ENCODE peak calls at places on chromosomes 7 and 10, in eight cellular contexts. Y is transverse colon, Q is neural progenitor cell, L is ascending aorta, Z is LNCaP clone FGC, K is cardiac muscle cell, U is PC-3, V is AG10803. A is an unnamed sample.

GRCh38 chr7:20539201-20539600 is 76.3 kb upstream of the ABCB5 start:
- DNase-seq in Z (no peak), Y (no peak), U (peak; percentile 68), Q (peak; percentile 20), V (peak; percentile 4), L (no peak), K (no peak), A (peak; percentile 18)

GRCh38 chr7:92717982-92718716 is 118.2 kb downstream of the CDK6 start:
- DNase-seq in Q (no peak), K (peak; percentile 67), Y (peak; percentile 55), U (peak; percentile 70), L (no peak), V (peak; percentile 49), Z (peak; percentile 42), A (peak; percentile 52)

GRCh38 chr7:122883049-122883670 is 3.1 kb downstream of the CADPS2 start:
- DNase-seq in L (no peak), Y (no peak), V (no peak), Z (peak; percentile 14), Q (no peak), U (peak; percentile 23), K (no peak), A (no peak)

GRCh38 chr10:69426376-69426727 is 9.6 kb upstream of the TACR2 start:
- DNase-seq in Q (no peak), K (no peak), V (no peak), Z (no peak), U (no peak), L (no peak), Y (no peak), A (no peak)

GRCh38 chr10:113326160-113327111 is 226.4 kb upstream of the HABP2 start:
- DNase-seq in Q (peak; percentile 70), Z (no peak), K (peak; percentile 62), V (peak; percentile 88), L (no peak), U (peak; percentile 94), Y (peak; percentile 11), A (peak; percentile 82)

GRCh38 chr7:66669088-66669487 is 40.4 kb downstream of the KCTD7 start:
- DNase-seq in L (no peak), V (no peak), Z (no peak), U (no peak), Q (no peak), Y (no peak), K (peak; percentile 28), A (no peak)

GRCh38 chr10:90587081-90587491 is 270.8 kb downstream of the HTR7 start:
- DNase-seq in L (no peak), Z (peak; percentile 40), Y (no peak), V (no peak), Q (no peak), U (peak; percentile 84), K (peak; percentile 80), A (peak; percentile 62)

GRCh38 chr7:124723012-124723411 is 42.6 kb downstream of the GPR37 start:
- DNase-seq in K (no peak), Z (no peak), U (peak; percentile 88), Y (no peak), Q (no peak), L (no peak), V (peak; percentile 26), A (peak; percentile 69)

GRCh38 chr7:55348502-55348901 is 16.6 kb upstream of the LANCL2 start:
- DNase-seq in L (no peak), Q (no peak), K (peak; percentile 44), Y (no peak), V (peak; percentile 39), Z (peak; percentile 28), U (peak; percentile 84), A (peak; percentile 60)

GRCh38 chr7:153190986-153191385 is 431.4 kb downstream of the ACTR3B start:
- DNase-seq in L (no peak), V (no peak), Z (no peak), K (no peak), Q (no peak), U (no peak), Y (no peak), A (no peak)

GRCh38 chr10:2968401-2968800 is 98.9 kb upstream of the PFKP start:
- DNase-seq in V (peak; percentile 77), L (no peak), Y (no peak), Z (no peak), K (peak; percentile 25), Q (no peak), U (peak; percentile 45), A (peak; percentile 31)

GRCh38 chr10:29722777-29723176 is 88.0 kb upstream of the SVIL start:
- DNase-seq in Y (no peak), V (no peak), Q (no peak), U (no peak), Z (no peak), L (no peak), K (no peak), A (no peak)

GRCh38 chr7:36598056-36598675 is 126.1 kb downstream of the AOAH start:
- DNase-seq in K (peak; percentile 10), Q (peak; percentile 17), U (peak; percentile 7), V (no peak), L (no peak), Y (no peak), Z (no peak), A (peak; percentile 28)

GRCh38 chr7:116356979-116357378 is 142.6 kb upstream of the CAV2 start:
- DNase-seq in K (peak; percentile 6), L (no peak), Q (no peak), Y (no peak), Z (no peak), U (no peak), V (no peak), A (no peak)

GRCh38 chr7:101294832-101295121 is 26.8 kb downstream of the IFT22 start:
- DNase-seq in L (no peak), U (no peak), Y (no peak), K (no peak), Q (no peak), V (no peak), Z (no peak), A (no peak)

GRCh38 chr7:133360201-133360600 is 107.3 kb downstream of the EXOC4 start:
- DNase-seq in V (no peak), K (no peak), Z (no peak), L (no peak), Y (no peak), U (no peak), Q (no peak), A (no peak)

GRCh38 chr7:4227105-4228010 is 454.7 kb upstream of the FOXK1 start:
- DNase-seq in U (no peak), Y (no peak), L (no peak), V (no peak), Z (no peak), K (no peak), Q (peak; percentile 19), A (no peak)

GRCh38 chr7:104933433-104934074 is 80.5 kb upstream of the KMT2E start:
- DNase-seq in Z (no peak), L (no peak), V (no peak), Y (peak; percentile 88), Q (no peak), K (no peak), U (no peak), A (no peak)

GRCh38 chr7:33486626-33487025 is 357.3 kb downstream of the BBS9 start:
- DNase-seq in Z (no peak), V (no peak), L (no peak), U (no peak), Y (no peak), K (no peak), Q (no peak), A (no peak)

GRCh38 chr7:105086850-105087249 is 72.8 kb downstream of the KMT2E start:
- DNase-seq in Q (no peak), L (no peak), U (no peak), Z (no peak), Y (no peak), K (no peak), V (no peak), A (no peak)

GRCh38 chr10:86060386-86061280 is 306.0 kb downstream of the GRID1 start:
- DNase-seq in Q (no peak), V (no peak), K (no peak), Z (no peak), U (no peak), Y (no peak), L (no peak), A (no peak)

GRCh38 chr7:36490335-36490940 is 100.8 kb downstream of the ANLN start:
- DNase-seq in K (peak; percentile 13), V (no peak), U (no peak), L (no peak), Z (no peak), Y (no peak), Q (no peak), A (no peak)

GRCh38 chr7:44327981-44328380 is 2.6 kb upstream of the CAMK2B start:
- DNase-seq in V (no peak), L (no peak), Y (no peak), Q (no peak), U (no peak), K (no peak), Z (no peak), A (no peak)
- TF ChIP-seq CTCF in V (no peak), L (no peak), Y (no peak), Q (no peak), U (no peak), K (no peak), Z (no peak), A (no peak)

GRCh38 chr7:106112972-106113421 is 885 bp upstream of the SYPL1 start:
- DNase-seq in Q (no peak), Z (no peak), K (no peak), V (no peak), U (no peak), L (no peak), Y (no peak), A (no peak)
- H3K4me3 ChIP-seq in Q (peak overlapping the region; percentile 74), Z (peak overlapping the region; percentile 42), K (peak overlapping the region; percentile 62), V (peak overlapping the region; percentile 54), U (peak overlapping the region; percentile 90), L (peak overlapping the region; percentile 69), Y (peak overlapping the region; percentile 65), A (no peak overlapping the region)

DNA sequence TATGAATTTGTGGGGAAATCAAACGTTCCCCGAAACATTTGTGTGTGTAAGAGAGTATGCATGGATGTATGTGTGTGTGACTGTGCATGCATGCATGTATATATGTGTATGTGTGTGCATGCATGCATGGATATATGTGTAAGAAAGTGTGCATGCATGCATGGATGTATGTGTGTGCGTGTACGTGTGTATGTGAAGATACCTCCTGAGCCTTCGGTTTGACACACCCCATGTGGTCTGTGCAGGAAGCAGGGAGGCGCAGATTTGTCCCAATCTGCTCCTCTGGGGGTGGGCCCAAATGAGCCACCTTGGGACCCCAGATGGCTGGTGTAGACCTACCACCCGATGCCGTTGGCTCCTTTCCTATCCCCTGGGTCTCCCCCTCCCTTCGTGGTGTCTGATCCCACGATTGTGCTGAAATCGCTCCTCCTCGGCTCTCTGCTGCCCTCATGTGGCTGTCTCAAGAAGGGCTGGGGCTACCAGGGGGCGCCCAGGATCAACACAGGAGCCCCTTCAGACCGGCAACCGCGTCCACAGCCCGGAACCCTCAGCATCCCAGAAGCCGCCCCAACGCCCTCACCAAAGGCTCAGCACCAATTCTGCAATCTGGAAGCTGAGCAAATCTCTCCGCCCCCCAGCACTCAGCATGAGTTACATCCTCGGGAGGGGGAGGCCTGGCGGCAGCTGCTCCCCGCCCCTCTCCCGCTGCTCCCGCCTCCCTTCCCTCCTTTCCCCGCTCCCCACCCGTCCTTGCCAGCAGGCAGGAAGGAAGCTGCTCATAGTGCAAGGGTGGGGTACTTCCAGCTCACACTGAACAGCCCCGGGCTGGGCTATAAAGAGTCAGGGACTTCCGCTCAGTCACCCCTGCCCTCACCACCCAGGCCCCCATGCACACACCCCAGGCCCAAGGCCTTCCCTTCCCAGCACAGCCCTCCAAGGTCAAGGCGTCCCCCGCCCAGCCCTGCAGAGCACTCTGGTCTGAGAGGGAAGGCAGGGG is 2.3 kb upstream of the NOS3 start:
- DNase-seq in Z (no peak), Y (peak; percentile 61), L (no peak), U (peak; percentile 37), Q (peak; percentile 84), K (peak; percentile 53), V (no peak), A (peak; percentile 44)
- TF ChIP-seq CTCF in Z (peak; percentile 86), Y (peak; percentile 85), L (peak; percentile 63), U (peak; percentile 68), Q (peak; percentile 92), K (peak; percentile 87), V (peak; percentile 68), A (peak; percentile 83)

GRCh38 chr10:14648042-14648765 is 126.5 kb downstream of the FAM107B start:
- DNase-seq in K (peak; percentile 92), Z (no peak), L (peak; percentile 55), U (no peak), V (peak; percentile 62), Y (peak; percentile 73), Q (peak; percentile 93), A (peak; percentile 84)
- H3K4me3 ChIP-seq in K (no peak overlapping the region), Z (no peak overlapping the region), L (no peak overlapping the region), U (no peak overlapping the region), V (no peak overlapping the region), Y (peak overlapping the region; percentile 19), Q (no peak overlapping the region), A (no peak overlapping the region)

A was measured in choroid plexus epithelial cell.